ENCODE peak calls at places on chromosome 21, in four cellular contexts. P is mesenchymal stem cell, T is IMR-90, U is H9. N is an unnamed sample.

GRCh38 chr21:32702702-32703101 is 25.1 kb downstream of the SYNJ1 start:
- DNase-seq in U (no peak), T (peak; percentile 89), P (peak; percentile 51), N (peak; percentile 87)

GRCh38 chr21:16821588-16821987 is 691.3 kb upstream of the CXADR start:
- DNase-seq in U (no peak), P (no peak), T (no peak), N (no peak)

GRCh38 chr21:38979271-38980196 is 173.8 kb downstream of the ETS2 start:
- DNase-seq in P (peak; percentile 89), T (peak; percentile 70), U (peak; percentile 69), N (no peak)

GRCh38 chr21:31520506-31521163 is 138.9 kb upstream of the SOD1 start:
- DNase-seq in U (no peak), P (peak; percentile 33), T (peak; percentile 19), N (no peak)

GRCh38 chr21:29376556-29376955 is 77.8 kb downstream of the BACH1 start:
- DNase-seq in U (peak; percentile 84), T (no peak), P (peak; percentile 42), N (no peak)

GRCh38 chr21:46500224-46500861 is 41.7 kb downstream of the DIP2A start:
- DNase-seq in P (peak; percentile 50), U (no peak), T (peak; percentile 40), N (no peak)

GRCh38 chr21:33256019-33256418 is 10.1 kb upstream of the IL10RB start:
- DNase-seq in P (no peak), T (no peak), U (no peak), N (peak; percentile 97)

GRCh38 chr21:20946701-20947100 is 51.5 kb upstream of the NCAM2 start:
- DNase-seq in P (no peak), T (no peak), U (no peak), N (no peak)

GRCh38 chr21:39650801-39651200 is 38.1 kb downstream of the B3GALT5 start:
- DNase-seq in U (no peak), P (no peak), T (no peak), N (no peak)

GRCh38 chr21:42360317-42360716 is 6.0 kb downstream of the TFF1 start:
- DNase-seq in U (no peak), T (no peak), P (no peak), N (peak; percentile 31)

GRCh38 chr21:32886339-32886738 is 114.8 kb upstream of the PAXBP1 start:
- DNase-seq in T (no peak), P (no peak), U (no peak), N (no peak)

GRCh38 chr21:27703806-27704205 is 736.9 kb upstream of the ADAMTS5 start:
- DNase-seq in U (no peak), T (no peak), P (no peak), N (no peak)

GRCh38 chr21:46477765-46478164 is 19.1 kb downstream of the DIP2A start:
- DNase-seq in U (no peak), P (no peak), T (peak; percentile 51), N (peak; percentile 41)

GRCh38 chr21:24895885-24896734 is 711.2 kb downstream of the MRPL39 start:
- DNase-seq in P (no peak), T (peak; percentile 25), U (no peak), N (no peak)

GRCh38 chr21:33334191-33334590 is 9.4 kb downstream of the IFNAR1 start:
- DNase-seq in T (no peak), P (no peak), U (no peak), N (no peak)

DNA sequence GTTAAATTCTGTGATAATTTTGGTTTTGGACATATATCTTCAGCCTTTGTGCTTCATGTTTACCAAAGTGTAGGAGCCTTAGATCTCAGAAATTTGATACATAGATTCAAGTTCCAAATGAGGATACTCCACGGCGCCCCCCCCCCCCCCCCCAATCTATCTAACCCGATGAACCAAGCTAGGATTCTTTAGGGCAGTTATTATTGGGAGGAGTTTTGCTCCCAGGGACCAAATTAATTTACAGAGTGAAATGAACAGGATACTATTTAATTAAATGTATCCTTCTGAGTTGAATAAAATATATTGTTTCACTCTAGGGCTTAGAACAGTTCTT is 3.2 kb downstream of the USP25 start:
- DNase-seq in P (no peak), U (no peak), T (no peak), N (no peak)
- H4K8ac ChIP-seq in P (no peak overlapping the region), U (no peak overlapping the region), T (no peak overlapping the region), N (no peak overlapping the region)

GRCh38 chr21:41213081-41213480 is 45.1 kb downstream of the BACE2 start:
- DNase-seq in P (no peak), T (no peak), U (no peak), N (no peak)

GRCh38 chr21:41208946-41209345 is 41.0 kb downstream of the BACE2 start:
- DNase-seq in P (no peak), U (no peak), T (no peak), N (no peak)

GRCh38 chr21:41211041-41211426 is 43.1 kb downstream of the BACE2 start:
- DNase-seq in T (no peak), U (no peak), P (no peak), N (no peak)

GRCh38 chr21:41207401-41208388 is 39.7 kb downstream of the BACE2 start:
- DNase-seq in U (no peak), T (peak; percentile 86), P (no peak), N (no peak)

GRCh38 chr21:41210405-41211040 is 42.6 kb downstream of the BACE2 start:
- DNase-seq in T (peak; percentile 16), P (no peak), U (no peak), N (no peak)
- H3K18ac ChIP-seq in T (no peak overlapping the region), P (no peak overlapping the region), U (no peak overlapping the region), N (no peak overlapping the region)

DNA sequence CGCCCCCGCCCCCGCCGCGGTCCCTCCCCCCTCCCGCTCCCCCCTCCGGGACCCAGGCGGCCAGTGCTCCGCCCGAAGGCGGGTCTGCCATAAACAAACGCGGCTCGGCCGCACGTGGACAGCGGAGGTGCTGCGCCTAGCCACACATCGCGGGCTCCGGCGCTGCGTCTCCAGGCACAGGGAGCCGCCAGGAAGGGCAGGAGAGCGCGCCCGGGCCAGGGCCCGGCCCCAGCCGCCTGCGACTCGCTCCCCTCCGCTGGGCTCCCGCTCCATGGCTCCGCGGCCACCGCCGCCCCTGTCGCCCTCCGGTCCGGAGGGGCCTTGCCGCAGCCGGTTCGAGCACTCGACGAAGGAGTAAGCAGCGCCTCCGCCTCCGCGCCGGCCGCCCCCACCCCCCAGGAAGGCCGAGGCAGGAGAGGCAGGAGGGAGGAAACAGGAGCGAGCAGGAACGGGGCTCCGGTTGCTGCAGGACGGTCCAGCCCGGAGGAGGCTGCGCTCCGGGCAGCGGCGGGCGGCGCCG is at the start of gene SIM2:
- DNase-seq in U (peak; percentile 58), T (peak; percentile 52), P (no peak), N (no peak)
- H3K14ac ChIP-seq in U (no peak within 1 kb of the TSS), T (peak within 1 kb of the TSS; percentile 9), P (no peak within 1 kb of the TSS), N (no peak within 1 kb of the TSS)

DNA sequence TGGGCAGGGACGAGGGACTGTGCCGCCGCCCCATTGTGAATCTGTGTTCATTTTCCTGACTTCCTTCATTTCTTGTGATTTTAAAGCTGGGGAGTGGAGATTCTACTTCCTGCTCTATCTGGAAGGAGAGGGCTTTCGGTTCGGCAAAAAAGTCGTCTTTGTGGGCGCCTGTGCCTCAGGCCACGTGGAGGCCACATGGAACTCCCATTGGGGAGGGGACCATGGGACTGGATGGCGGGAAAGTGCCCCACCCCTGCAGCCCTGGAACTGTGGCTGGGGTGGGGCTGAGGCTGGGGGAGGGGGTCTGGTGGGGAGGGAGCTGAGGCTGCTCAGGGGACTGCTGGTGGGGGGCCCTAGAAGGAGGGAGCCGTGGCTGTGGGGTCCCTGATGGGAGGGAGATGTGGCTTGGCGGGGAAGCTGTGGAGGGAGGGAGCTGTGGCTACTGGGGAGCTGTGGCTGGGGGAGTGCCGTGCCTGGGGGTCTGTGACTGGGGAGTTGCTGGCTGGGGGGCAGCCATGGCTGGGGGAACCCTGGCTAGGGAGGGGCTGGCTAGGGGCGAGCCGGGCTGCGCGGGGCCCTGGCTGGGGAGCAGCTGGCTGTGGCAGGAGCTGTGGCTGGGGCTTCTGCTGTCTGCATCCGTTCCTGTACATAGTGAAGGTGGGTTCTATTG is 31.5 kb downstream of the COL18A1 start:
- DNase-seq in P (no peak), T (no peak), U (no peak), N (no peak)
- H4K8ac ChIP-seq in P (peak overlapping the region; percentile 71), T (no peak overlapping the region), U (peak overlapping the region; percentile 47), N (no peak overlapping the region)

GRCh38 chr21:44639331-44639655 is 2.1 kb downstream of the KRTAP10-10 start:
- DNase-seq in U (no peak), T (no peak), P (no peak), N (no peak)
- H3K18ac ChIP-seq in U (no peak overlapping the region), T (no peak overlapping the region), P (no peak overlapping the region), N (no peak overlapping the region)

GRCh38 chr21:44353200-44353970 is at the start of gene TRPM2:
- DNase-seq in T (no peak), U (no peak), P (no peak), N (no peak)

GRCh38 chr21:44349847-44350772 is 3.3 kb upstream of the TRPM2 start:
- DNase-seq in P (no peak), T (no peak), U (peak; percentile 46), N (peak; percentile 15)

GRCh38 chr21:44350773-44351481 is 2.5 kb upstream of the TRPM2 start:
- DNase-seq in P (no peak), U (peak; percentile 38), T (no peak), N (no peak)

GRCh38 chr21:44352253-44352860 is 1.1 kb upstream of the TRPM2 start:
- DNase-seq in P (no peak), U (no peak), T (no peak), N (no peak)

GRCh38 chr21:44351535-44352252 is 1.7 kb upstream of the TRPM2 start:
- DNase-seq in U (no peak), P (no peak), T (no peak), N (no peak)
- H3K14ac ChIP-seq in U (no peak overlapping the region), P (no peak overlapping the region), T (no peak overlapping the region), N (no peak overlapping the region)

GRCh38 chr21:25929859-25930520 is 195.2 kb downstream of the GABPA start:
- DNase-seq in T (peak; percentile 76), P (peak; percentile 71), U (no peak), N (peak; percentile 45)
- H4K8ac ChIP-seq in T (no peak overlapping the region), P (peak overlapping the region; percentile 66), U (no peak overlapping the region), N (no peak overlapping the region)

DNA sequence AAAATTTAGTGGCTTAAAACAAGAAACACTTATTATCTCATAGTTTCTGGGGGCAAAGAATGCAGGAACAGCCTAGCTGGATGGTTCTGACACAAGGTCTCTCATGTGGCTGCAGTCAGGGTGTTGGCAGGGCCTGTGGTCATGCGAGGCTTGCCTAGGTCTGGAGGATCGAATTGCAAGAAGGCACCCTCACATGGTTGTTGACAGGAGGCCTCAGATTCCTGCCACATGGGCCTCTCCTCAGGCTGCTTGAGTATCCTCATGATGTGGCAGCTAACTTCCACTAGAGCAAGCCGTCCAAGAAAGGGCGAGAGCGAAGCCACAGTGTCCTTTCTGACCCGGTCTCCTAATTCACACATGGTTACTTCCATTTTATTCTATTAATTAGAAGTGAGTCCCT is 6.2 kb upstream of the NRIP1 start:
- DNase-seq in P (no peak), T (no peak), U (peak; percentile 48), N (no peak)
- H3K18ac ChIP-seq in P (no peak overlapping the region), T (no peak overlapping the region), U (no peak overlapping the region), N (no peak overlapping the region)

N was measured in trophoblast cell.